ENCODE peak calls at places on chromosomes 7 and 10, in ten cellular contexts. B is stimulated activated CD4-positive, alpha-beta T cell treated with anti-CD3 and anti-CD28 coated beads, Interleukin-1b, Interleukin-23, amount 100 ng/mL, for 24 hours; S is natural killer cell; X is NCI-H82; Y is sigmoid colon; F is chondrocyte; U is GDM1; P is NCI-H2029; J is left ventricle myocardium inferior; M is NCI-H1436. O is an unnamed sample.

GRCh38 chr7:106273009-106273695 is 11.6 kb downstream of the NAMPT start:
- DNase-seq in B (no peak), S (no peak), X (no peak), Y (no peak), F (no peak), U (no peak), P (no peak), J (no peak), M (no peak), O (no peak)

GRCh38 chr7:103695496-103695895 is 249.5 kb upstream of the SLC26A5 start:
- DNase-seq in B (no peak), S (no peak), X (no peak), Y (no peak), F (no peak), U (no peak), P (no peak), J (no peak), M (no peak), O (no peak)

GRCh38 chr7:94578615-94579014 is 69.0 kb downstream of the CASD1 start:
- DNase-seq in B (no peak), S (no peak), X (no peak), Y (no peak), F (no peak), U (no peak), P (peak; percentile 62), J (no peak), M (no peak), O (no peak)

GRCh38 chr7:93156884-93157283 is 8.7 kb upstream of the SAMD9L start:
- DNase-seq in B (no peak), S (no peak), X (no peak), Y (no peak), F (no peak), U (no peak), P (no peak), J (no peak), M (no peak), O (no peak)

GRCh38 chr10:81040031-81040430 is 502.3 kb downstream of the SH2D4B start:
- DNase-seq in B (no peak), S (no peak), X (no peak), Y (no peak), F (no peak), U (no peak), P (no peak), J (no peak), M (no peak), O (no peak)

GRCh38 chr7:46534593-46535271 is 613.7 kb upstream of the IGFBP3 start:
- DNase-seq in B (no peak), S (no peak), X (no peak), Y (no peak), F (no peak), U (no peak), P (no peak), J (no peak), M (no peak), O (no peak)

GRCh38 chr10:43258922-43259247 is 8.0 kb downstream of the RASGEF1A start:
- DNase-seq in B (no peak), S (no peak), X (no peak), Y (no peak), F (no peak), U (no peak), P (no peak), J (no peak), M (no peak), O (no peak)

GRCh38 chr7:45601094-45601493 is 26.9 kb downstream of the ADCY1 start:
- DNase-seq in B (no peak), S (no peak), X (no peak), Y (no peak), F (no peak), U (no peak), P (no peak), J (no peak), M (no peak), O (no peak)

GRCh38 chr10:87578799-87579401 is 74.2 kb downstream of the MINPP1 start:
- DNase-seq in B (no peak), S (no peak), X (no peak), Y (no peak), F (no peak), U (no peak), P (no peak), J (no peak), M (no peak), O (no peak)

GRCh38 chr10:47225186-47225927 is 74.6 kb upstream of the GDF10 start:
- DNase-seq in B (no peak), S (no peak), X (no peak), Y (no peak), F (no peak), U (no peak), P (no peak), J (no peak), M (no peak), O (no peak)

GRCh38 chr7:149562602-149563001 is 65.0 kb upstream of the ZNF746 start:
- DNase-seq in B (no peak), S (no peak), X (no peak), Y (no peak), F (no peak), U (no peak), P (no peak), J (no peak), M (no peak), O (no peak)

GRCh38 chr10:23116696-23117095 is 21.3 kb downstream of the MSRB2 start:
- DNase-seq in B (no peak), S (no peak), X (no peak), Y (no peak), F (no peak), U (no peak), P (no peak), J (no peak), M (no peak), O (no peak)

O was measured in adrenal gland.